ENCODE peak calls at places on chromosomes 13 and 19, in four cellular contexts. N is activated CD4-positive, alpha-beta T cell treated with anti-CD3 and anti-CD28 coated beads for 36 hours; C is HT1080; F is body of pancreas. V is an unnamed sample.

GRCh38 chr19:48565090-48565489 is 13.1 kb downstream of the SULT2B1 start:
- DNase-seq in F (no peak), N (no peak), C (peak), V (no peak)

GRCh38 chr13:80382576-80382975 is 41.6 kb upstream of the SPRY2 start:
- DNase-seq in C (no peak), N (no peak), F (no peak), V (no peak)

GRCh38 chr13:24459234-24459633 is 53.3 kb downstream of the PARP4 start:
- DNase-seq in F (no peak), N (peak), C (no peak), V (no peak)

GRCh38 chr19:10766681-10767201 is 48.9 kb downstream of the DNM2 start:
- DNase-seq in F (peak), N (no peak), C (no peak), V (no peak)

GRCh38 chr13:82717249-82717648 is 1165.0 kb downstream of the SLITRK1 start:
- DNase-seq in F (no peak), N (no peak), C (peak), V (peak)

GRCh38 chr19:16041571-16042386 is 34.5 kb upstream of the TPM4 start:
- DNase-seq in N (peak), F (peak), C (peak), V (peak)

GRCh38 chr13:94704347-94705080 is 7.8 kb downstream of the SOX21 start:
- DNase-seq in C (no peak), F (no peak), N (no peak), V (no peak)

GRCh38 chr19:14061751-14062557 is at the start of gene PALM3:
- DNase-seq in F (peak), C (no peak), N (no peak), V (no peak)

GRCh38 chr13:76696370-76696769 is 189.8 kb downstream of the KCTD12 start:
- DNase-seq in N (no peak), C (no peak), F (no peak), V (no peak)

GRCh38 chr13:36385471-36385870 is 39.3 kb upstream of the SPART start:
- DNase-seq in F (no peak), C (peak), N (no peak), V (no peak)

GRCh38 chr13:66528903-66529576 is 701.1 kb downstream of the PCDH9 start:
- DNase-seq in F (no peak), N (no peak), C (no peak), V (no peak)

GRCh38 chr19:57803594-57804325 is 11.0 kb downstream of the ZNF552 start:
- DNase-seq in N (peak), F (no peak), C (peak), V (no peak)

GRCh38 chr13:27012482-27013197 is 159.0 kb downstream of the USP12 start:
- DNase-seq in F (no peak), C (peak), N (no peak), V (no peak)

GRCh38 chr19:46492841-46493235 is 2.8 kb downstream of the PNMA8B start:
- DNase-seq in N (peak), F (no peak), C (no peak), V (no peak)

GRCh38 chr19:33293255-33294057 is 8.9 kb downstream of the CEBPA start:
- DNase-seq in C (peak), F (no peak), N (no peak), V (peak)

GRCh38 chr13:39463611-39464010 is 139.4 kb downstream of the LHFPL6 start:
- DNase-seq in C (no peak), N (no peak), F (no peak), V (no peak)

GRCh38 chr19:3408996-3409345 is 42.6 kb downstream of the NFIC start:
- DNase-seq in C (no peak), N (no peak), F (no peak), V (no peak)

GRCh38 chr13:33194820-33195692 is 90.5 kb downstream of the STARD13 start:
- DNase-seq in N (no peak), F (peak), C (peak), V (no peak)

GRCh38 chr13:49366841-49367240 is 77.0 kb downstream of the CAB39L start:
- DNase-seq in N (no peak), F (no peak), C (no peak), V (no peak)

GRCh38 chr13:42367836-42368235 is 95.9 kb downstream of the AKAP11 start:
- DNase-seq in F (no peak), C (no peak), N (no peak), V (no peak)

GRCh38 chr13:62908321-62908720 is 1492.7 kb upstream of the PCDH20 start:
- DNase-seq in C (no peak), N (no peak), F (no peak), V (no peak)

GRCh38 chr19:3670258-3670795 is 29.9 kb downstream of the PIP5K1C start:
- DNase-seq in N (no peak), C (no peak), F (no peak), V (no peak)

GRCh38 chr19:20167020-20167644 is at the start of gene ZNF486:
- DNase-seq in C (peak), N (peak), F (peak), V (peak)

GRCh38 chr19:511101-511841 is 4.0 kb downstream of the TPGS1 start:
- DNase-seq in C (peak), N (peak), F (no peak), V (no peak)

GRCh38 chr13:48808689-48809088 is 155.0 kb downstream of the CYSLTR2 start:
- DNase-seq in C (no peak), F (no peak), N (no peak), V (peak)

GRCh38 chr19:6259312-6259861 is 20.4 kb downstream of the MLLT1 start:
- DNase-seq in N (no peak), F (no peak), C (no peak), V (no peak)

GRCh38 chr13:48873598-48873997 is 102.1 kb upstream of the FNDC3A start:
- DNase-seq in F (no peak), C (peak), N (no peak), V (no peak)

GRCh38 chr19:46198756-46199155 is 30.8 kb upstream of the IGFL1 start:
- DNase-seq in C (no peak), F (no peak), N (no peak), V (no peak)

GRCh38 chr13:30676672-30677071 is 58.7 kb upstream of the ALOX5AP start:
- DNase-seq in N (no peak), C (peak), F (no peak), V (no peak)

GRCh38 chr13:46756977-46757376 is 40.0 kb downstream of the ESD start:
- DNase-seq in F (no peak), C (no peak), N (no peak), V (no peak)

GRCh38 chr19:29045708-29046107 is 167.2 kb downstream of the UQCRFS1 start:
- DNase-seq in F (no peak), N (no peak), C (no peak), V (no peak)

GRCh38 chr13:63438951-63439350 is 2023.3 kb upstream of the PCDH20 start:
- DNase-seq in N (no peak), C (no peak), F (no peak), V (no peak)

GRCh38 chr19:53019684-53020083 is 6.0 kb downstream of the ERVV-1 start:
- DNase-seq in N (peak), C (no peak), F (no peak), V (no peak)

GRCh38 chr19:41646589-41647204 is 19.8 kb upstream of the CEACAM4 start:
- DNase-seq in F (peak), C (no peak), N (peak), V (no peak)

GRCh38 chr19:1211494-1212234 is 6.1 kb downstream of the STK11 start:
- DNase-seq in N (no peak), F (peak), C (no peak), V (no peak)

GRCh38 chr13:112129557-112129956 is 62.6 kb downstream of the SOX1 start:
- DNase-seq in C (no peak), F (no peak), N (no peak), V (no peak)

GRCh38 chr13:95660981-95661581 is 15.9 kb upstream of the DNAJC3 start:
- DNase-seq in N (peak), C (peak), F (no peak), V (peak)

GRCh38 chr13:23510979-23511735 is 59.1 kb upstream of the TNFRSF19 start:
- DNase-seq in F (no peak), N (peak), C (peak), V (peak)

GRCh38 chr19:3179739-3180293 is 1.2 kb downstream of the S1PR4 start:
- DNase-seq in N (peak), C (no peak), F (no peak), V (no peak)

V was measured in COLO829.